ENCODE peak calls at places on chromosomes 3 and 15, in four cellular contexts. A is GM10248, R is DMS 273 treated with DMSO at 0.1 percent for 48 hours, I is SW480. E is an unnamed sample.

GRCh38 chr3:4533489-4534443 is 40.6 kb downstream of the ITPR1 start:
- DNase-seq in A (no peak), R (peak; percentile 68), I (no peak), E (no peak)

GRCh38 chr15:75043509-75044257 is 20.3 kb downstream of the PPCDC start:
- DNase-seq in A (peak; percentile 69), R (peak; percentile 26), I (peak; percentile 36), E (peak; percentile 96)

GRCh38 chr3:148023994-148024393 is 614.8 kb downstream of the ZIC1 start:
- DNase-seq in A (no peak), R (no peak), I (no peak), E (no peak)

GRCh38 chr3:105798381-105798934 is 70.4 kb downstream of the CBLB start:
- DNase-seq in A (peak; percentile 40), R (no peak), I (no peak), E (no peak)

GRCh38 chr3:55060921-55061555 is 133.2 kb upstream of the LRTM1 start:
- DNase-seq in A (no peak), R (no peak), I (no peak), E (no peak)

GRCh38 chr3:161149529-161149928 is 44.4 kb upstream of the B3GALNT1 start:
- DNase-seq in A (no peak), R (no peak), I (no peak), E (peak; percentile 45)

GRCh38 chr3:16504242-16504641 is 9.3 kb downstream of the RFTN1 start:
- DNase-seq in A (peak; percentile 63), R (no peak), I (no peak), E (no peak)

GRCh38 chr3:11651900-11652299 is 8.2 kb upstream of the VGLL4 start:
- DNase-seq in A (peak; percentile 42), R (no peak), I (peak; percentile 33), E (peak; percentile 30)

GRCh38 chr3:121592856-121593702 is at the start of gene FBXO40:
- DNase-seq in A (no peak), R (no peak), I (no peak), E (no peak)

GRCh38 chr15:101045835-101046691 is 126.9 kb downstream of the LRRK1 start:
- DNase-seq in A (no peak), R (no peak), I (no peak), E (no peak)

GRCh38 chr3:194266658-194267005 is 84.5 kb downstream of the CPN2 start:
- DNase-seq in A (no peak), R (no peak), I (no peak), E (no peak)

GRCh38 chr3:101846709-101847108 is 2.6 kb upstream of the NFKBIZ start:
- DNase-seq in A (no peak), R (no peak), I (no peak), E (peak; percentile 43)

GRCh38 chr15:101201411-101202174 is 50.3 kb downstream of the CHSY1 start:
- DNase-seq in A (no peak), R (peak; percentile 2), I (peak; percentile 14), E (peak; percentile 78)

GRCh38 chr3:190127207-190127606 is 6.5 kb upstream of the P3H2 start:
- DNase-seq in A (no peak), R (no peak), I (no peak), E (no peak)

GRCh38 chr3:11591401-11592266 is 52.1 kb downstream of the VGLL4 start:
- DNase-seq in A (no peak), R (no peak), I (peak; percentile 67), E (peak; percentile 62)

GRCh38 chr3:52231502-52232278 is 6.2 kb upstream of the TLR9 start:
- DNase-seq in A (peak; percentile 81), R (no peak), I (peak; percentile 46), E (peak; percentile 54)

GRCh38 chr3:194095464-194095863 is 40.5 kb upstream of the HES1 start:
- DNase-seq in A (no peak), R (peak; percentile 39), I (peak; percentile 32), E (peak; percentile 55)

GRCh38 chr3:106341090-106341489 is 472.3 kb upstream of the CBLB start:
- DNase-seq in A (no peak), R (peak; percentile 87), I (no peak), E (no peak)

GRCh38 chr3:33146791-33147445 is 33.1 kb downstream of the CRTAP start:
- DNase-seq in A (no peak), R (no peak), I (no peak), E (peak; percentile 14)

GRCh38 chr3:52121813-52122212 is 32.4 kb downstream of the POC1A start:
- DNase-seq in A (no peak), R (no peak), I (no peak), E (no peak)

GRCh38 chr3:34070831-34071230 is 272.4 kb downstream of the PDCD6IP start:
- DNase-seq in A (no peak), R (no peak), I (no peak), E (no peak)

GRCh38 chr15:39784125-39784524 is 1.5 kb upstream of the FSIP1 start:
- DNase-seq in A (no peak), R (no peak), I (no peak), E (no peak)

GRCh38 chr3:195270350-195271115 is 426 bp downstream of the XXYLT1 start:
- DNase-seq in A (peak; percentile 78), R (peak; percentile 63), I (peak; percentile 70), E (peak; percentile 81)

GRCh38 chr3:51617597-51617996 is 53.5 kb upstream of the TEX264 start:
- DNase-seq in A (no peak), R (no peak), I (no peak), E (no peak)

GRCh38 chr3:50585919-50586762 is 16.8 kb downstream of the HEMK1 start:
- DNase-seq in A (peak; percentile 66), R (no peak), I (no peak), E (no peak)